ENCODE peak calls at places on chromosomes 6 and 20, in four cellular contexts. H is stomach, E is foreskin fibroblast, D is heart right ventricle. V is an unnamed sample.

GRCh38 chr20:43040427-43040826 is 149.3 kb downstream of the PTPRT start:
- DNase-seq in H (no peak), E (no peak), D (no peak), V (peak; percentile 2)

GRCh38 chr20:25551413-25552210 is 33.7 kb downstream of the NINL start:
- DNase-seq in H (no peak), E (no peak), D (no peak), V (no peak)

GRCh38 chr20:33568378-33569289 is 78.7 kb downstream of the CBFA2T2 start:
- DNase-seq in H (no peak), E (no peak), D (peak; percentile 32), V (no peak)

GRCh38 chr6:88728756-88729155 is 234.7 kb downstream of the RNGTT start:
- DNase-seq in H (no peak), E (no peak), D (no peak), V (no peak)

GRCh38 chr20:35360033-35360432 is 51.7 kb downstream of the UQCC1 start:
- DNase-seq in H (no peak), E (no peak), D (no peak), V (peak; percentile 40)

GRCh38 chr6:12594541-12594893 is 122.0 kb upstream of the PHACTR1 start:
- DNase-seq in H (no peak), E (no peak), D (no peak), V (no peak)

GRCh38 chr6:26271640-26272090 is 93.3 kb upstream of the BTN3A2 start:
- DNase-seq in H (no peak), E (no peak), D (no peak), V (no peak)

GRCh38 chr20:3246682-3247081 is 7.7 kb upstream of the SLC4A11 start:
- DNase-seq in H (no peak), E (no peak), D (no peak), V (no peak)

GRCh38 chr6:165186441-165187205 is 122.8 kb downstream of the C6orf118 start:
- DNase-seq in H (no peak), E (no peak), D (no peak), V (no peak)

GRCh38 chr20:31587545-31588389 is 17.3 kb upstream of the ID1 start:
- DNase-seq in H (peak; percentile 57), E (peak; percentile 62), D (peak; percentile 78), V (peak; percentile 81)

GRCh38 chr6:170000071-170000843 is 248.8 kb downstream of the ERMARD start:
- DNase-seq in H (no peak), E (no peak), D (no peak), V (no peak)

GRCh38 chr6:127186889-127187288 is 68.4 kb downstream of the RSPO3 start:
- DNase-seq in H (peak; percentile 71), E (no peak), D (peak; percentile 69), V (no peak)

GRCh38 chr20:51698252-51698651 is 69.9 kb downstream of the ATP9A start:
- DNase-seq in H (no peak), E (no peak), D (no peak), V (no peak)

GRCh38 chr6:83008631-83009030 is 57.0 kb downstream of the UBE3D start:
- DNase-seq in H (no peak), E (no peak), D (no peak), V (no peak)

GRCh38 chr6:12718025-12718424 is 1.5 kb downstream of the PHACTR1 start:
- DNase-seq in H (no peak), E (peak; percentile 47), D (no peak), V (peak; percentile 50)

GRCh38 chr6:79431469-79431868 is 105.8 kb downstream of the LCA5 start:
- DNase-seq in H (no peak), E (no peak), D (no peak), V (no peak)

GRCh38 chr6:2583459-2583858 is 167.3 kb downstream of the MYLK4 start:
- DNase-seq in H (no peak), E (no peak), D (no peak), V (no peak)

GRCh38 chr6:20916081-20916480 is 381.8 kb downstream of the CDKAL1 start:
- DNase-seq in H (no peak), E (peak; percentile 78), D (no peak), V (peak; percentile 5)

GRCh38 chr6:110826236-110827129 is 11.2 kb upstream of the CDK19 start:
- DNase-seq in H (no peak), E (peak; percentile 56), D (no peak), V (no peak)

V was measured in RPMI7951.